ENCODE peak calls at places on chromosome 17, in eight cellular contexts. H is prostate gland, T is choroid plexus epithelial cell, R is astrocyte of the cerebellum, Q is suprapubic skin, O is PC-3, E is endothelial cell of umbilical vein, A is IMR-90. K is an unnamed sample.

GRCh38 chr17:80195671-80196529 is 24.2 kb downstream of the SGSH start:
- DNase-seq in H (no peak), T (peak; percentile 2), R (no peak), Q (no peak), O (peak; percentile 52), E (peak; percentile 24), A (no peak), K (peak; percentile 15)

GRCh38 chr17:12485361-12485911 is 180.3 kb upstream of the MYOCD start:
- DNase-seq in H (no peak), T (peak; percentile 78), R (no peak), Q (no peak), O (no peak), E (no peak), A (peak; percentile 20), K (no peak)

GRCh38 chr17:31357831-31358400 is 33.6 kb upstream of the RAB11FIP4 start:
- DNase-seq in H (no peak), T (peak; percentile 26), R (no peak), Q (no peak), O (peak; percentile 25), E (no peak), A (peak; percentile 47), K (peak; percentile 3)

GRCh38 chr17:55157165-55157564 is 107.6 kb upstream of the HLF start:
- DNase-seq in H (no peak), T (peak; percentile 77), R (peak; percentile 84), Q (no peak), O (peak; percentile 34), E (no peak), A (peak; percentile 53), K (peak; percentile 18)

GRCh38 chr17:82320956-82321927 is 3.8 kb upstream of the CD7 start:
- DNase-seq in H (no peak), T (no peak), R (no peak), Q (no peak), O (no peak), E (no peak), A (no peak), K (peak; percentile 16)

GRCh38 chr17:49851387-49852291 is 3.8 kb upstream of the TAC4 start:
- DNase-seq in H (peak; percentile 69), T (peak; percentile 65), R (peak; percentile 37), Q (peak; percentile 87), O (peak; percentile 74), E (peak; percentile 73), A (peak; percentile 59), K (peak; percentile 75)

GRCh38 chr17:63490858-63491400 is 14.1 kb downstream of the ACE start:
- DNase-seq in H (no peak), T (no peak), R (no peak), Q (no peak), O (no peak), E (no peak), A (no peak), K (no peak)

GRCh38 chr17:50221500-50222480 is 20.4 kb upstream of the COL1A1 start:
- DNase-seq in H (no peak), T (peak; percentile 86), R (no peak), Q (no peak), O (peak; percentile 58), E (no peak), A (peak; percentile 68), K (peak; percentile 67)

GRCh38 chr17:66947311-66947710 is 17.2 kb upstream of the CACNG4 start:
- DNase-seq in H (no peak), T (no peak), R (no peak), Q (no peak), O (no peak), E (no peak), A (no peak), K (no peak)

GRCh38 chr17:79741751-79742588 is 11.2 kb downstream of the ENPP7 start:
- DNase-seq in H (peak; percentile 62), T (peak; percentile 56), R (no peak), Q (no peak), O (peak; percentile 87), E (peak; percentile 62), A (peak; percentile 32), K (peak; percentile 51)

GRCh38 chr17:50630524-50631194 is 4.0 kb upstream of the ABCC3 start:
- DNase-seq in H (peak; percentile 70), T (peak; percentile 19), R (no peak), Q (no peak), O (peak; percentile 89), E (peak; percentile 34), A (no peak), K (peak; percentile 29)

GRCh38 chr17:66445229-66445628 is 142.8 kb downstream of the PRKCA start:
- DNase-seq in H (no peak), T (no peak), R (no peak), Q (no peak), O (no peak), E (no peak), A (no peak), K (no peak)

GRCh38 chr17:40287494-40288369 is at the start of gene CDC6:
- DNase-seq in H (peak; percentile 99), T (peak; percentile 100), R (peak; percentile 99), Q (peak; percentile 99), O (peak; percentile 97), E (peak; percentile 99), A (peak; percentile 99), K (peak; percentile 99)

GRCh38 chr17:40286473-40286872 is 1.2 kb upstream of the CDC6 start:
- DNase-seq in H (no peak), T (no peak), R (no peak), Q (no peak), O (no peak), E (no peak), A (no peak), K (no peak)

GRCh38 chr17:40283662-40284061 is 4.0 kb upstream of the CDC6 start:
- DNase-seq in H (no peak), T (peak; percentile 90), R (peak; percentile 91), Q (no peak), O (peak; percentile 87), E (peak; percentile 61), A (peak; percentile 96), K (peak; percentile 64)

GRCh38 chr17:40284085-40284713 is 3.5 kb upstream of the CDC6 start:
- DNase-seq in H (peak; percentile 76), T (peak; percentile 84), R (peak; percentile 93), Q (no peak), O (peak; percentile 90), E (peak; percentile 73), A (peak; percentile 83), K (peak; percentile 63)

GRCh38 chr17:40287159-40287493 is 553 bp upstream of the CDC6 start:
- DNase-seq in H (no peak), T (no peak), R (no peak), Q (no peak), O (no peak), E (no peak), A (no peak), K (no peak)
- H3K4me3 ChIP-seq in H (no peak overlapping the region), T (peak overlapping the region; percentile 39), R (peak overlapping the region; percentile 1), Q (peak overlapping the region; percentile 58), O (peak overlapping the region; percentile 26), E (no peak overlapping the region), A (peak overlapping the region; percentile 19), K (no peak overlapping the region)

GRCh38 chr17:34177642-34178041 is 77.4 kb upstream of the CCL2 start:
- DNase-seq in H (no peak), T (peak; percentile 44), R (no peak), Q (no peak), O (no peak), E (peak; percentile 90), A (peak; percentile 83), K (peak; percentile 87)

GRCh38 chr17:34176440-34176839 is 78.6 kb upstream of the CCL2 start:
- DNase-seq in H (no peak), T (no peak), R (no peak), Q (no peak), O (no peak), E (no peak), A (no peak), K (no peak)

GRCh38 chr17:34178047-34178446 is 77.0 kb upstream of the CCL2 start:
- DNase-seq in H (no peak), T (no peak), R (no peak), Q (no peak), O (no peak), E (no peak), A (peak; percentile 21), K (peak; percentile 39)

GRCh38 chr17:34182036-34182803 is 72.9 kb upstream of the CCL2 start:
- DNase-seq in H (no peak), T (no peak), R (no peak), Q (no peak), O (no peak), E (no peak), A (no peak), K (no peak)
- H3K4me3 ChIP-seq in H (no peak overlapping the region), T (no peak overlapping the region), R (no peak overlapping the region), Q (no peak overlapping the region), O (no peak overlapping the region), E (no peak overlapping the region), A (no peak overlapping the region), K (no peak overlapping the region)

GRCh38 chr17:1754430-1755112 is 7.3 kb upstream of the SERPINF1 start:
- DNase-seq in H (no peak), T (no peak), R (no peak), Q (no peak), O (no peak), E (no peak), A (no peak), K (no peak)
- H3K4me3 ChIP-seq in H (no peak overlapping the region), T (no peak overlapping the region), R (no peak overlapping the region), Q (no peak overlapping the region), O (no peak overlapping the region), E (no peak overlapping the region), A (no peak overlapping the region), K (no peak overlapping the region)

GRCh38 chr17:37710344-37710886 is 34.4 kb downstream of the HNF1B start:
- DNase-seq in H (peak; percentile 85), T (peak; percentile 83), R (peak; percentile 37), Q (no peak), O (peak; percentile 10), E (peak; percentile 86), A (peak; percentile 62), K (peak; percentile 77)

GRCh38 chr17:37711113-37711512 is 33.7 kb downstream of the HNF1B start:
- DNase-seq in H (no peak), T (no peak), R (no peak), Q (no peak), O (no peak), E (no peak), A (no peak), K (no peak)

GRCh38 chr17:37706446-37706845 is 38.4 kb downstream of the HNF1B start:
- DNase-seq in H (no peak), T (peak; percentile 14), R (no peak), Q (no peak), O (no peak), E (no peak), A (no peak), K (no peak)

GRCh38 chr17:37708616-37709212 is 36.1 kb downstream of the HNF1B start:
- DNase-seq in H (no peak), T (peak; percentile 26), R (no peak), Q (no peak), O (no peak), E (no peak), A (peak; percentile 53), K (no peak)

GRCh38 chr17:37708008-37708615 is 36.7 kb downstream of the HNF1B start:
- DNase-seq in H (no peak), T (no peak), R (no peak), Q (no peak), O (no peak), E (no peak), A (no peak), K (no peak)
- H3K4me3 ChIP-seq in H (no peak overlapping the region), T (no peak overlapping the region), R (no peak overlapping the region), Q (no peak overlapping the region), O (no peak overlapping the region), E (no peak overlapping the region), A (no peak overlapping the region), K (no peak overlapping the region)